ENCODE peak calls at places on chromosome 19, in six cellular contexts. R is mesendoderm, E is ascending aorta, Z is neuronal stem cell, N is astrocyte, P is psoas muscle. S is an unnamed sample. For H3K4me1, the result is how much of the 10 kb centered on the place peaks cover.

GRCh38 chr19:2315818-2316353 is 7.9 kb upstream of the LINGO3 start:
- DNase-seq in R (peak), E (peak), Z (peak), N (no peak), P (peak), S (peak)

GRCh38 chr19:17162580-17162979 is 52.6 kb upstream of the USE1 start:
- DNase-seq in R (no peak), E (no peak), Z (no peak), N (no peak), P (no peak), S (no peak)

GRCh38 chr19:58394821-58395219 is 636 bp upstream of the RNF225 start:
- DNase-seq in R (no peak), E (no peak), Z (no peak), N (no peak), P (no peak), S (no peak)

GRCh38 chr19:17075860-17076538 is 422 bp downstream of the MYO9B start:
- DNase-seq in R (peak), E (no peak), Z (no peak), N (no peak), P (peak), S (peak)

GRCh38 chr19:8663920-8664670 is 33.7 kb downstream of the NFILZ start:
- DNase-seq in R (no peak), E (no peak), Z (no peak), N (no peak), P (no peak), S (no peak)

GRCh38 chr19:17909017-17909732 is 23.6 kb upstream of the CCDC124 start:
- DNase-seq in R (peak), E (no peak), Z (no peak), N (no peak), P (no peak), S (no peak)

GRCh38 chr19:35399231-35399630 is 28.4 kb downstream of the GPR42 start:
- DNase-seq in R (no peak), E (no peak), Z (no peak), N (no peak), P (no peak), S (no peak)

GRCh38 chr19:43310221-43310620 is 40.9 kb upstream of the PSG9 start:
- DNase-seq in R (no peak), E (no peak), Z (no peak), N (no peak), P (no peak), S (no peak)

GRCh38 chr19:328025-328505 is 16.5 kb downstream of the MIER2 start:
- DNase-seq in R (no peak), E (no peak), Z (no peak), N (no peak), P (no peak), S (no peak)

GRCh38 chr19:20078696-20079095 is 896 bp downstream of the ZNF90 start:
- DNase-seq in R (peak), E (no peak), Z (peak), N (peak), P (no peak), S (peak)

GRCh38 chr19:6020166-6020967 is 42.4 kb upstream of the RANBP3 start:
- DNase-seq in R (no peak), E (no peak), Z (no peak), N (no peak), P (peak), S (peak)

GRCh38 chr19:45879055-45879454 is 6.9 kb downstream of the IRF2BP1 start:
- DNase-seq in R (no peak), E (no peak), Z (no peak), N (no peak), P (no peak), S (no peak)

GRCh38 chr19:39401549-39402416 is 4.9 kb upstream of the ZFP36 start:
- DNase-seq in R (peak), E (peak), Z (no peak), N (peak), P (peak), S (peak)

GRCh38 chr19:15869109-15869555 is 28.7 kb downstream of the CYP4F2 start:
- DNase-seq in R (peak), E (no peak), Z (peak), N (no peak), P (no peak), S (no peak)

GRCh38 chr19:50909240-50910070 is 1.7 kb downstream of the KLK4 start:
- DNase-seq in R (peak), E (no peak), Z (peak), N (no peak), P (no peak), S (peak)

GRCh38 chr19:1663854-1664253 is 11.4 kb upstream of the TCF3 start:
- DNase-seq in R (no peak), E (no peak), Z (no peak), N (no peak), P (no peak), S (no peak)

GRCh38 chr19:47411101-47411500 is 8.2 kb downstream of the MEIS3 start:
- DNase-seq in R (no peak), E (no peak), Z (no peak), N (peak), P (no peak), S (peak)

GRCh38 chr19:46924874-46925547 is 64.2 kb downstream of the ARHGAP35 start:
- DNase-seq in R (no peak), E (no peak), Z (no peak), N (no peak), P (no peak), S (no peak)

GRCh38 chr19:51258165-51258564 is 7.3 kb downstream of the SIGLECL1 start:
- DNase-seq in R (no peak), E (no peak), Z (no peak), N (no peak), P (no peak), S (no peak)

GRCh38 chr19:18291590-18292459 is 10.4 kb upstream of the JUND start:
- DNase-seq in R (peak), E (peak), Z (no peak), N (peak), P (peak), S (peak)

GRCh38 chr19:29714953-29715694 is at the start of gene C19orf12:
- DNase-seq in R (peak), E (no peak), Z (peak), N (peak), P (peak), S (peak)

GRCh38 chr19:38059897-38060296 is 152.9 kb downstream of the SIPA1L3 start:
- DNase-seq in R (no peak), E (no peak), Z (no peak), N (no peak), P (no peak), S (no peak)

GRCh38 chr19:2638417-2638940 is 64.0 kb downstream of the GNG7 start:
- DNase-seq in R (no peak), E (no peak), Z (no peak), N (no peak), P (no peak), S (no peak)

GRCh38 chr19:16288544-16288943 is 36.1 kb upstream of the KLF2 start:
- DNase-seq in R (no peak), E (no peak), Z (no peak), N (no peak), P (no peak), S (no peak)

GRCh38 chr19:39252458-39252857 is 3.8 kb upstream of the IFNL4 start:
- DNase-seq in R (peak), E (no peak), Z (no peak), N (no peak), P (no peak), S (no peak)

GRCh38 chr19:56383826-56384605 is 9.3 kb downstream of the ZNF582 start:
- DNase-seq in R (no peak), E (no peak), Z (no peak), N (no peak), P (no peak), S (no peak)

GRCh38 chr19:5567971-5568407 is 236 bp upstream of the TINCR start:
- DNase-seq in R (no peak), E (no peak), Z (no peak), N (no peak), P (no peak), S (no peak)

GRCh38 chr19:38544569-38545315 is 73.0 kb downstream of the MAP4K1 start:
- DNase-seq in R (peak), E (no peak), Z (no peak), N (no peak), P (no peak), S (peak)

GRCh38 chr19:45952691-45953505 is 20.8 kb downstream of the NOVA2 start:
- DNase-seq in R (peak), E (no peak), Z (peak), N (peak), P (peak), S (no peak)

GRCh38 chr19:35978832-35979365 is 16.1 kb upstream of the SDHAF1 start:
- DNase-seq in R (no peak), E (no peak), Z (no peak), N (no peak), P (no peak), S (no peak)

GRCh38 chr19:4067396-4068057 is 828 bp upstream of the ZBTB7A start:
- DNase-seq in R (no peak), E (no peak), Z (no peak), N (no peak), P (peak), S (peak)

GRCh38 chr19:14000691-14001365 is 5.3 kb downstream of the RFX1 start:
- DNase-seq in R (no peak), E (no peak), Z (no peak), N (no peak), P (peak), S (peak)

GRCh38 chr19:2610637-2611482 is 91.6 kb downstream of the GNG7 start:
- DNase-seq in R (peak), E (peak), Z (peak), N (peak), P (peak), S (peak)

GRCh38 chr19:44521370-44521769 is 8.1 kb downstream of the CEACAM20 start:
- DNase-seq in R (no peak), E (no peak), Z (no peak), N (no peak), P (no peak), S (no peak)

GRCh38 chr19:4386038-4386782 is 14.1 kb downstream of the SH3GL1 start:
- DNase-seq in R (no peak), E (no peak), Z (no peak), N (no peak), P (peak), S (no peak)

GRCh38 chr19:38538386-38538785 is 79.4 kb downstream of the MAP4K1 start:
- DNase-seq in R (no peak), E (no peak), Z (no peak), N (peak), P (no peak), S (peak)

GRCh38 chr19:53908106-53908932 is 759 bp upstream of the CACNG7 start:
- DNase-seq in R (peak), E (no peak), Z (peak), N (peak), P (peak), S (no peak)

DNA sequence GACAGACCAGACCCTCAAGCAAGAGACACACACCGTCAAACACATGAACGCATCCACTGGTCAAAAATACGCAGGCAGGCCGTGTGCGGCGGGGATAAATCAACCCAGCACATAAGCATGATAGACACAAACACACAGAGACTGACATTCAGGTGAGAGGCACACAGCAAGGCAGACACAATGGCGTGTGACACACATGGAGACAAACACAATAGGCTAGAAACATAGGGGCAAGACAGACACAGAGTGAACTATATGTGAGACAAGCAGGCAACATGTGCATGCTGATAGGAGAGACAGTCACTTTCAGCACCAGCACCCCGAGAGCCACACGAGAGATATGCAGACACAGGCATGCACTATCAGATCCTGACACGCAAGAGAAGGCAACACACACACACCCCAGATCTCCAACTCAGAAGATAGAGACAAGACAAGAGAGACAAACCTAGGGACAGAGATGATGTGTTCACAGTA is 6.9 kb upstream of the JUNB start:
- DNase-seq in R (no peak), E (no peak), Z (no peak), N (no peak), P (no peak), S (no peak)
- H3K4me1 ChIP-seq in R (under half), E (half or more), Z (under half), N (half or more), P (under half), S (half or more)

DNA sequence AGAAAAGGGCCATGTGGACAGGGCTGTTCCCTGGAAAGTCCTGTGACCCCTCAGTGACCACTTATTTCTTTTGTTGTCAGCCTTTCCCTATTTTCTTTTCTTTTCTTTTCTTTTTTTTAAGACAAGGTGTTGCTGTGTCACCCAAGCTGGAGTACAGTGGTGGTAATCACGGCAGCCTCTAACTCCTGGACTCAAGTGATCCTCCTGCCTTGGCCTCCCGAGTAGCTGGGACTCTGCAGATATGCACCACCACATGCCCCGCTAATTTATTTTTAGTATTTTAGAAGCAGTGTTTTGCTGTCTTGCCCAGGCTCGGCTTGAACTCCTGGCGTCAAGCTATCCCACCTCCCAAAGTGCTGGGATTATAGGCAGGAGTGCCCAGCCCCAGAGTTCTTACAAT is 1.1 kb upstream of the GPI start:
- DNase-seq in R (no peak), E (no peak), Z (no peak), N (no peak), P (no peak), S (no peak)
- H3K4me1 ChIP-seq in R (under half), E (under half), Z (under half), N (under half), P (under half), S (under half)

DNA sequence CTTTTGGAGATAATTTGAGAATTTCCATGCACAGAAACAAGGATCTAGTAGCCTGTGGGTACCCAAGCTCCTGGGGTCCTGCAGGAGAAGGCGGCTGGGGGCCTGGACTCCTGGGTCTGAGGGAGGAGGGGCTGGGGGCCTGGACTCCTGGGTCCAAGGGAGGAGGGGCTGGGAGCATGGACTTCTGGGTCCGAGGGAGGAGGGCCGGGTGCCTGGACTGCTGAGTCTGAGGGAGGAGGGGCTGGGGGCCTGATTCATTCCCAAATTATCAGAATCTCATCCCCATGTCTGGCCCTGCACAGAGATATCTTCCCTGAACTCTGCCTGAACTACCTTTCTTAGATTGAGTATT is 520 bp upstream of the RDH13 start:
- DNase-seq in R (no peak), E (no peak), Z (no peak), N (no peak), P (no peak), S (no peak)
- H3K4me1 ChIP-seq in R (under half), E (under half), Z (under half), N (under half), P (under half), S (under half)

GRCh38 chr19:10102787-10103236 is 334 bp upstream of the ANGPTL6 start:
- DNase-seq in R (no peak), E (no peak), Z (no peak), N (no peak), P (no peak), S (no peak)
- H3K4me1 ChIP-seq in R (under half), E (under half), Z (under half), N (under half), P (under half), S (under half)